ENCODE peak calls at places on chromosomes 6 and 20, in eight cellular contexts. J is stimulated activated CD4-positive, alpha-beta T cell treated with anti-CD3 and anti-CD28 coated beads, Interleukin-12 subunit alpha, Interleukin-12 subunit beta, amount 100 ng/mL, for 4 hours; T is AG08395; L is HuH-7.5; S is non-pigmented ciliary epithelial cell; P is fibroblast of lung; U is SIG-M5; M is GM23338. E is an unnamed sample.

GRCh38 chr20:24718696-24719095 is 230.4 kb upstream of the CST7 start:
- DNase-seq in J (no peak), T (no peak), L (no peak), S (no peak), P (no peak), U (no peak), M (no peak), E (no peak)

GRCh38 chr6:31652925-31653724 is 664 bp upstream of the BAG6 start:
- DNase-seq in J (peak), T (peak), L (peak), S (no peak), P (peak), U (peak), M (peak), E (peak)

GRCh38 chr6:1321715-1322114 is 9.8 kb downstream of the FOXQ1 start:
- DNase-seq in J (no peak), T (peak), L (no peak), S (no peak), P (no peak), U (no peak), M (no peak), E (peak)

GRCh38 chr6:49923826-49924225 is 40.1 kb downstream of the DEFB114 start:
- DNase-seq in J (no peak), T (peak), L (no peak), S (no peak), P (no peak), U (no peak), M (peak), E (no peak)

GRCh38 chr6:42960243-42961019 is at the start of gene GNMT:
- DNase-seq in J (peak), T (peak), L (peak), S (no peak), P (peak), U (no peak), M (peak), E (no peak)

GRCh38 chr20:62511300-62511914 is 35.6 kb upstream of the GATA5 start:
- DNase-seq in J (no peak), T (no peak), L (no peak), S (no peak), P (no peak), U (no peak), M (no peak), E (no peak)

GRCh38 chr20:15576401-15576800 is 996.8 kb downstream of the KIF16B start:
- DNase-seq in J (no peak), T (no peak), L (no peak), S (no peak), P (no peak), U (no peak), M (no peak), E (no peak)

GRCh38 chr20:53032021-53033001 is 60.2 kb downstream of the TSHZ2 start:
- DNase-seq in J (no peak), T (peak), L (no peak), S (peak), P (peak), U (no peak), M (no peak), E (no peak)

GRCh38 chr6:148240463-148240845 is 102.2 kb upstream of the SASH1 start:
- DNase-seq in J (no peak), T (peak), L (no peak), S (no peak), P (peak), U (no peak), M (no peak), E (no peak)

GRCh38 chr6:13097454-13097853 is 230.9 kb downstream of the TBC1D7 start:
- DNase-seq in J (no peak), T (no peak), L (no peak), S (no peak), P (no peak), U (no peak), M (no peak), E (no peak)

GRCh38 chr6:129710722-129711631 is 1.0 kb upstream of the ARHGAP18 start:
- DNase-seq in J (no peak), T (no peak), L (no peak), S (no peak), P (no peak), U (no peak), M (no peak), E (no peak)

GRCh38 chr6:42378536-42378935 is 73.2 kb downstream of the TRERF1 start:
- DNase-seq in J (no peak), T (no peak), L (no peak), S (no peak), P (no peak), U (no peak), M (no peak), E (no peak)

GRCh38 chr20:17911927-17912326 is 56.7 kb downstream of the SNX5 start:
- DNase-seq in J (no peak), T (no peak), L (no peak), S (no peak), P (no peak), U (no peak), M (no peak), E (no peak)

GRCh38 chr20:59153355-59153681 is 10.3 kb upstream of the ZNF831 start:
- DNase-seq in J (no peak), T (no peak), L (no peak), S (no peak), P (no peak), U (no peak), M (no peak), E (no peak)

GRCh38 chr6:148842631-148843030 is 95.8 kb downstream of the UST start:
- DNase-seq in J (no peak), T (no peak), L (no peak), S (no peak), P (no peak), U (no peak), M (no peak), E (no peak)

GRCh38 chr20:46581386-46581785 is 30.9 kb upstream of the OCSTAMP start:
- DNase-seq in J (no peak), T (no peak), L (no peak), S (no peak), P (no peak), U (no peak), M (no peak), E (no peak)

GRCh38 chr6:118746100-118746874 is 94.9 kb upstream of the CEP85L start:
- DNase-seq in J (no peak), T (no peak), L (no peak), S (no peak), P (no peak), U (no peak), M (no peak), E (no peak)

GRCh38 chr6:119482850-119483285 is 133.3 kb upstream of the MAN1A1 start:
- DNase-seq in J (no peak), T (no peak), L (no peak), S (no peak), P (no peak), U (no peak), M (no peak), E (no peak)

GRCh38 chr6:84816196-84816745 is 51.9 kb upstream of the TBX18 start:
- DNase-seq in J (no peak), T (no peak), L (no peak), S (no peak), P (no peak), U (no peak), M (no peak), E (no peak)

GRCh38 chr20:43119720-43120119 is 70.0 kb downstream of the PTPRT start:
- DNase-seq in J (no peak), T (no peak), L (no peak), S (no peak), P (no peak), U (no peak), M (no peak), E (no peak)

GRCh38 chr6:101445527-101445926 is 52.0 kb downstream of the GRIK2 start:
- DNase-seq in J (no peak), T (peak), L (no peak), S (no peak), P (peak), U (no peak), M (no peak), E (no peak)

GRCh38 chr20:58450259-58450658 is 61.2 kb downstream of the VAPB start:
- DNase-seq in J (no peak), T (no peak), L (no peak), S (no peak), P (no peak), U (no peak), M (no peak), E (no peak)

GRCh38 chr6:131615275-131615674 is 12.8 kb downstream of the MED23 start:
- DNase-seq in J (no peak), T (no peak), L (no peak), S (no peak), P (no peak), U (no peak), M (no peak), E (no peak)

GRCh38 chr20:6384368-6384767 is 261.5 kb upstream of the FERMT1 start:
- DNase-seq in J (no peak), T (no peak), L (no peak), S (no peak), P (no peak), U (no peak), M (no peak), E (no peak)

GRCh38 chr6:159094444-159095252 is 49.9 kb upstream of the TAGAP start:
- DNase-seq in J (peak), T (no peak), L (no peak), S (no peak), P (no peak), U (no peak), M (no peak), E (no peak)

GRCh38 chr20:57919059-57919458 is 209.2 kb upstream of the PMEPA1 start:
- DNase-seq in J (no peak), T (no peak), L (no peak), S (no peak), P (no peak), U (no peak), M (no peak), E (no peak)

GRCh38 chr6:134519456-134519855 is 201.5 kb upstream of the SGK1 start:
- DNase-seq in J (peak), T (no peak), L (no peak), S (no peak), P (no peak), U (no peak), M (no peak), E (peak)

GRCh38 chr6:143673638-143674037 is 4.1 kb upstream of the PHACTR2 start:
- DNase-seq in J (no peak), T (peak), L (no peak), S (no peak), P (peak), U (no peak), M (peak), E (no peak)

GRCh38 chr6:66926060-66926459 is 1219.0 kb upstream of the EYS start:
- DNase-seq in J (no peak), T (no peak), L (no peak), S (no peak), P (peak), U (no peak), M (peak), E (no peak)

GRCh38 chr20:50855498-50856474 is 60.9 kb downstream of the BCAS4 start:
- DNase-seq in J (no peak), T (no peak), L (peak), S (no peak), P (peak), U (no peak), M (peak), E (no peak)

GRCh38 chr20:15708984-15709598 is 864.2 kb downstream of the KIF16B start:
- DNase-seq in J (peak), T (no peak), L (peak), S (no peak), P (peak), U (no peak), M (peak), E (peak)

GRCh38 chr20:57409316-57409671 is 18.1 kb downstream of the RBM38 start:
- DNase-seq in J (no peak), T (no peak), L (no peak), S (no peak), P (no peak), U (no peak), M (no peak), E (no peak)

GRCh38 chr6:137954253-137954652 is 87.2 kb downstream of the TNFAIP3 start:
- DNase-seq in J (no peak), T (no peak), L (no peak), S (no peak), P (no peak), U (no peak), M (no peak), E (no peak)

GRCh38 chr20:61733216-61733615 is 332.5 kb downstream of the TAF4 start:
- DNase-seq in J (no peak), T (no peak), L (no peak), S (no peak), P (no peak), U (no peak), M (no peak), E (no peak)

GRCh38 chr6:69265706-69266105 is 531.1 kb downstream of the LMBRD1 start:
- DNase-seq in J (no peak), T (no peak), L (no peak), S (no peak), P (peak), U (no peak), M (no peak), E (no peak)

GRCh38 chr6:149445095-149445466 is 39.7 kb downstream of the ZC3H12D start:
- DNase-seq in J (no peak), T (no peak), L (no peak), S (no peak), P (no peak), U (no peak), M (no peak), E (no peak)

GRCh38 chr6:4522453-4522852 is 253.8 kb upstream of the CDYL start:
- DNase-seq in J (no peak), T (no peak), L (no peak), S (no peak), P (no peak), U (no peak), M (no peak), E (no peak)

GRCh38 chr20:3749689-3750639 is 17.5 kb downstream of the HSPA12B start:
- DNase-seq in J (no peak), T (no peak), L (peak), S (no peak), P (peak), U (no peak), M (peak), E (peak)

GRCh38 chr6:127080081-127080480 is 38.4 kb upstream of the RSPO3 start:
- DNase-seq in J (no peak), T (no peak), L (no peak), S (no peak), P (no peak), U (no peak), M (no peak), E (no peak)

GRCh38 chr20:46204594-46205205 is 86.6 kb downstream of the CD40 start:
- DNase-seq in J (no peak), T (no peak), L (no peak), S (no peak), P (no peak), U (no peak), M (no peak), E (no peak)